ENCODE peak calls at places on chromosomes 6 and 20, in four cellular contexts. X is lower leg skin, B is kidney, K is brain microvascular endothelial cell. J is an unnamed sample.

GRCh38 chr6:1620504-1621327 is 11.0 kb downstream of the FOXC1 start:
- DNase-seq in B (peak; percentile 79), K (no peak), X (no peak), J (peak; percentile 77)

GRCh38 chr6:84921891-84922290 is 157.5 kb upstream of the TBX18 start:
- DNase-seq in K (no peak), X (no peak), B (no peak), J (no peak)

GRCh38 chr6:126886106-126886505 is 232.4 kb upstream of the RSPO3 start:
- DNase-seq in K (no peak), X (no peak), B (no peak), J (no peak)

GRCh38 chr20:44616604-44616964 is 34.2 kb downstream of the PKIG start:
- DNase-seq in X (no peak), B (peak; percentile 78), K (no peak), J (peak; percentile 83)

GRCh38 chr6:1810880-1811279 is 201.2 kb downstream of the FOXC1 start:
- DNase-seq in B (no peak), K (no peak), X (no peak), J (no peak)

GRCh38 chr6:125789576-125790402 is 971 bp upstream of the NCOA7 start:
- DNase-seq in X (peak; percentile 63), K (peak; percentile 32), B (peak; percentile 76), J (peak; percentile 86)

GRCh38 chr20:21125072-21125848 is 622 bp upstream of the KIZ start:
- DNase-seq in B (no peak), X (peak; percentile 45), K (peak; percentile 46), J (no peak)

GRCh38 chr20:45781391-45781931 is 10.2 kb downstream of the WFDC3 start:
- DNase-seq in X (no peak), K (peak; percentile 65), B (no peak), J (peak; percentile 81)

GRCh38 chr6:49541210-49541724 is 9.2 kb upstream of the C6orf141 start:
- DNase-seq in B (no peak), X (no peak), K (no peak), J (no peak)

GRCh38 chr6:109082178-109082577 is 12.5 kb downstream of the SESN1 start:
- DNase-seq in K (no peak), B (no peak), X (no peak), J (no peak)

J was measured in posterior vena cava.